ENCODE peak calls at places on chromosomes 7 and 10, in ten cellular contexts. F, E, D, M, H, O, I, G, Z and Q are unnamed samples.

GRCh38 chr7:116540743-116541142 is 15.9 kb downstream of the CAV1 start:
- DNase-seq in I (no peak), F (no peak), H (no peak), D (no peak), M (no peak), Z (no peak), G (no peak), O (peak; percentile 67), E (no peak), Q (no peak)

GRCh38 chr10:132058111-132058745 is 7.5 kb upstream of the JAKMIP3 start:
- DNase-seq in H (no peak), O (no peak), Z (no peak), F (no peak), M (no peak), E (no peak), D (no peak), I (no peak), G (no peak), Q (peak; percentile 70)

GRCh38 chr7:47327698-47328391 is 254.1 kb downstream of the TNS3 start:
- DNase-seq in I (peak; percentile 84), Z (no peak), H (no peak), G (no peak), F (peak; percentile 64), M (no peak), O (peak; percentile 92), E (no peak), D (no peak), Q (peak; percentile 44)

GRCh38 chr7:136009488-136010079 is 32.4 kb upstream of the MTPN start:
- DNase-seq in O (peak; percentile 56), F (peak; percentile 73), H (no peak), Z (no peak), E (peak; percentile 33), I (peak; percentile 35), D (peak; percentile 49), G (no peak), M (no peak), Q (peak; percentile 17)

GRCh38 chr7:45970454-45970853 is 49.4 kb upstream of the IGFBP3 start:
- DNase-seq in M (no peak), O (no peak), D (no peak), Z (no peak), I (no peak), G (no peak), E (no peak), F (no peak), H (no peak), Q (no peak)

GRCh38 chr7:29038463-29038862 is 80.3 kb upstream of the TRIL start:
- DNase-seq in F (peak; percentile 22), Z (no peak), I (no peak), G (no peak), M (no peak), D (no peak), E (no peak), O (peak; percentile 66), H (no peak), Q (no peak)

GRCh38 chr7:114148779-114149178 is 230.0 kb upstream of the PPP1R3A start:
- DNase-seq in Z (no peak), G (no peak), E (no peak), I (no peak), F (no peak), M (no peak), O (no peak), D (no peak), H (no peak), Q (no peak)

GRCh38 chr10:33234779-33235178 is 99.7 kb downstream of the NRP1 start:
- DNase-seq in M (no peak), G (no peak), Z (no peak), D (no peak), O (no peak), H (no peak), E (no peak), I (no peak), F (no peak), Q (no peak)

GRCh38 chr10:130013263-130013937 is 49.3 kb upstream of the EBF3 start:
- DNase-seq in Z (no peak), O (no peak), H (no peak), E (no peak), F (no peak), G (no peak), I (no peak), D (no peak), M (no peak), Q (no peak)

GRCh38 chr7:48105045-48105444 is 16.0 kb downstream of the UPP1 start:
- DNase-seq in G (no peak), F (no peak), Z (no peak), E (no peak), I (no peak), H (no peak), D (no peak), O (no peak), M (no peak), Q (no peak)

GRCh38 chr10:103192451-103193106 is 493 bp downstream of the NT5C2 start:
- DNase-seq in H (peak; percentile 54), M (peak; percentile 88), E (peak; percentile 41), D (peak; percentile 52), Z (peak; percentile 84), I (peak; percentile 67), F (peak; percentile 45), O (peak; percentile 88), G (no peak), Q (no peak)

GRCh38 chr10:133567609-133568286 is 2.4 kb upstream of the SYCE1 start:
- DNase-seq in M (no peak), H (no peak), E (no peak), D (no peak), Z (no peak), G (no peak), I (no peak), F (no peak), O (no peak), Q (no peak)